ENCODE peak calls at places on chromosomes 4 and X, in five cellular contexts. G is stimulated activated CD4-positive, alpha-beta T cell treated with anti-CD3 and anti-CD28 coated beads, Interleukin-2, amount 100 ng/mL, for 24 hours; V is left colon; F is tibial artery; M is upper lobe of right lung. Z is an unnamed sample.

GRCh38 chr4:181503800-181504364 is 739.3 kb upstream of the TENM3 start:
- DNase-seq in V (no peak), G (no peak), F (no peak), M (no peak), Z (no peak)

GRCh38 chr4:2835978-2836377 is 7.7 kb upstream of the ADD1 start:
- DNase-seq in F (no peak), G (no peak), M (no peak), V (peak), Z (peak)

GRCh38 chr4:73434311-73434710 is 1.7 kb upstream of the AFP start:
- DNase-seq in M (no peak), G (no peak), F (no peak), V (no peak), Z (no peak)

GRCh38 chr4:113390850-113391249 is 341.4 kb downstream of the ANK2 start:
- DNase-seq in G (no peak), F (no peak), V (no peak), M (no peak), Z (no peak)

GRCh38 chr4:163932504-163932903 is 438.0 kb downstream of the TMA16 start:
- DNase-seq in G (no peak), F (no peak), V (no peak), M (no peak), Z (no peak)

GRCh38 chrX:37347420-37347819 is 1.7 kb upstream of the PRRG1 start:
- DNase-seq in M (no peak), F (no peak), V (no peak), G (no peak), Z (no peak)

GRCh38 chrX:15299945-15300851 is 15.2 kb downstream of the ASB11 start:
- DNase-seq in M (no peak), F (no peak), G (no peak), V (no peak), Z (no peak)

GRCh38 chr4:120517966-120518365 is 404.6 kb downstream of the PRDM5 start:
- DNase-seq in V (no peak), G (no peak), F (no peak), M (no peak), Z (peak)

GRCh38 chr4:26218677-26219181 is 102.1 kb upstream of the RBPJ start:
- DNase-seq in M (no peak), G (no peak), V (no peak), F (no peak), Z (no peak)

GRCh38 chrX:101482296-101482695 is 3.0 kb upstream of the ARMCX4 start:
- DNase-seq in F (no peak), V (no peak), G (no peak), M (no peak), Z (no peak)

GRCh38 chr4:106371166-106371565 is 2.6 kb upstream of the GIMD1 start:
- DNase-seq in M (no peak), V (no peak), G (no peak), F (no peak), Z (no peak)

GRCh38 chr4:45358573-45359506 is 632.5 kb upstream of the GNPDA2 start:
- DNase-seq in V (no peak), M (no peak), F (no peak), G (no peak), Z (no peak)

GRCh38 chrX:131675596-131676194 is 131.8 kb downstream of the OR13H1 start:
- DNase-seq in V (no peak), M (no peak), G (no peak), F (no peak), Z (no peak)

GRCh38 chr4:138110815-138111214 is 131.3 kb downstream of the SLC7A11 start:
- DNase-seq in V (no peak), M (no peak), G (no peak), F (no peak), Z (no peak)

GRCh38 chrX:137858106-137858505 is 292.2 kb downstream of the ZIC3 start:
- DNase-seq in M (no peak), F (no peak), G (no peak), V (no peak), Z (no peak)

GRCh38 chrX:130984782-130985181 is 73.4 kb upstream of the ARHGAP36 start:
- DNase-seq in M (no peak), G (no peak), F (no peak), V (no peak), Z (no peak)

GRCh38 chr4:3401436-3402171 is 40.2 kb upstream of the HGFAC start:
- DNase-seq in V (no peak), G (no peak), F (no peak), M (peak), Z (no peak)

GRCh38 chr4:13982008-13982407 is 354.5 kb upstream of the BOD1L1 start:
- DNase-seq in F (no peak), G (no peak), M (no peak), V (no peak), Z (no peak)

GRCh38 chrX:135185795-135186443 is 14.7 kb upstream of the CT55 start:
- DNase-seq in F (no peak), G (peak), M (no peak), V (peak), Z (no peak)